ENCODE peak calls at places on chromosomes 5 and 9, in five cellular contexts. T is ureter, B is NAMALWA, J is esophagus muscularis mucosa, O is naive B cell. V is an unnamed sample.

GRCh38 chr9:11319477-11320060 is 706.8 kb upstream of the PTPRD start:
- DNase-seq in T (no peak), B (peak), J (no peak), O (no peak), V (no peak)

GRCh38 chr9:115400801-115401200 is 282.8 kb upstream of the TNC start:
- DNase-seq in T (no peak), B (no peak), J (no peak), O (no peak), V (no peak)

GRCh38 chr5:132464155-132464939 is 26.2 kb downstream of the IRF1 start:
- DNase-seq in T (no peak), B (peak), J (no peak), O (no peak), V (no peak)

GRCh38 chr5:10839916-10840599 is 79.0 kb upstream of the DAP start:
- DNase-seq in T (no peak), B (no peak), J (peak), O (no peak), V (no peak)

GRCh38 chr5:6176294-6176693 is 202.1 kb downstream of the MED10 start:
- DNase-seq in T (no peak), B (no peak), J (peak), O (no peak), V (no peak)

GRCh38 chr9:136209786-136210185 is 4.9 kb upstream of the LHX3 start:
- DNase-seq in T (no peak), B (no peak), J (no peak), O (no peak), V (no peak)

GRCh38 chr9:36748322-36748899 is 175.7 kb downstream of the MELK start:
- DNase-seq in T (no peak), B (peak), J (no peak), O (no peak), V (no peak)

GRCh38 chr5:148816822-148817221 is 9.6 kb upstream of the ADRB2 start:
- DNase-seq in T (no peak), B (no peak), J (no peak), O (no peak), V (no peak)

V was measured in lung.